ENCODE peak calls at places on chromosome 4, in nine cellular contexts. One of them, this sample, is unnamed.

GRCh38 chr4:173311368-173311767 is 22.8 kb downstream of the HMGB2 start:
- DNase-seq in HFF-Myc: no peak
- DNase-seq in midbrain: no peak
- DNase-seq in activated CD8-positive, alpha-beta memory T cell treated with anti-CD3 and anti-CD28 coated beads for 48 hours: no peak
- DNase-seq in tibial artery: no peak
- DNase-seq in ovary: no peak
- DNase-seq in HT1080: no peak
- DNase-seq in aorta: no peak
- DNase-seq in pulmonary artery endothelial cell: no peak
- DNase-seq in this sample: no peak

GRCh38 chr4:186196063-186196462 is 4.7 kb downstream of the CYP4V2 start:
- DNase-seq in activated CD8-positive, alpha-beta memory T cell treated with anti-CD3 and anti-CD28 coated beads for 48 hours: no peak
- DNase-seq in HFF-Myc: no peak
- DNase-seq in HT1080: no peak
- DNase-seq in tibial artery: no peak
- DNase-seq in pulmonary artery endothelial cell: no peak
- DNase-seq in midbrain: no peak
- DNase-seq in aorta: no peak
- DNase-seq in ovary: no peak
- DNase-seq in this sample: no peak

GRCh38 chr4:184110452-184110851 is 107.2 kb downstream of the ENPP6 start:
- DNase-seq in ovary: no peak
- DNase-seq in activated CD8-positive, alpha-beta memory T cell treated with anti-CD3 and anti-CD28 coated beads for 48 hours: no peak
- DNase-seq in tibial artery: no peak
- DNase-seq in midbrain: no peak
- DNase-seq in HFF-Myc: no peak
- DNase-seq in aorta: no peak
- DNase-seq in HT1080: no peak
- DNase-seq in pulmonary artery endothelial cell: no peak
- DNase-seq in this sample: no peak

GRCh38 chr4:7390906-7391636 is 43.7 kb downstream of the PSAPL1 start:
- DNase-seq in pulmonary artery endothelial cell: no peak
- DNase-seq in ovary: no peak
- DNase-seq in HFF-Myc: no peak
- DNase-seq in activated CD8-positive, alpha-beta memory T cell treated with anti-CD3 and anti-CD28 coated beads for 48 hours: no peak
- DNase-seq in tibial artery: no peak
- DNase-seq in midbrain: no peak
- DNase-seq in aorta: peak
- DNase-seq in HT1080: no peak
- DNase-seq in this sample: no peak

GRCh38 chr4:101967697-101968346 is 177.3 kb downstream of the BANK1 start:
- DNase-seq in HFF-Myc: no peak
- DNase-seq in HT1080: no peak
- DNase-seq in activated CD8-positive, alpha-beta memory T cell treated with anti-CD3 and anti-CD28 coated beads for 48 hours: no peak
- DNase-seq in pulmonary artery endothelial cell: no peak
- DNase-seq in aorta: no peak
- DNase-seq in midbrain: no peak
- DNase-seq in ovary: no peak
- DNase-seq in tibial artery: no peak
- DNase-seq in this sample: peak

GRCh38 chr4:18020671-18021469 is 685 bp downstream of the LCORL start:
- DNase-seq in midbrain: peak
- DNase-seq in activated CD8-positive, alpha-beta memory T cell treated with anti-CD3 and anti-CD28 coated beads for 48 hours: peak
- DNase-seq in HFF-Myc: peak
- DNase-seq in pulmonary artery endothelial cell: peak
- DNase-seq in aorta: peak
- DNase-seq in ovary: peak
- DNase-seq in tibial artery: peak
- DNase-seq in HT1080: peak
- DNase-seq in this sample: peak

GRCh38 chr4:86092684-86093083 is 267.2 kb downstream of the MAPK10 start:
- DNase-seq in ovary: no peak
- DNase-seq in pulmonary artery endothelial cell: no peak
- DNase-seq in HFF-Myc: no peak
- DNase-seq in midbrain: no peak
- DNase-seq in HT1080: peak
- DNase-seq in activated CD8-positive, alpha-beta memory T cell treated with anti-CD3 and anti-CD28 coated beads for 48 hours: no peak
- DNase-seq in tibial artery: no peak
- DNase-seq in aorta: no peak
- DNase-seq in this sample: peak

GRCh38 chr4:38665846-38666490 is 2.0 kb downstream of the KLF3 start:
- DNase-seq in pulmonary artery endothelial cell: no peak
- DNase-seq in HFF-Myc: no peak
- DNase-seq in tibial artery: no peak
- DNase-seq in aorta: no peak
- DNase-seq in HT1080: no peak
- DNase-seq in activated CD8-positive, alpha-beta memory T cell treated with anti-CD3 and anti-CD28 coated beads for 48 hours: no peak
- DNase-seq in ovary: no peak
- DNase-seq in midbrain: no peak
- DNase-seq in this sample: no peak

GRCh38 chr4:176729489-176729888 is 63.2 kb downstream of the VEGFC start:
- DNase-seq in tibial artery: no peak
- DNase-seq in HFF-Myc: no peak
- DNase-seq in HT1080: no peak
- DNase-seq in activated CD8-positive, alpha-beta memory T cell treated with anti-CD3 and anti-CD28 coated beads for 48 hours: no peak
- DNase-seq in pulmonary artery endothelial cell: no peak
- DNase-seq in midbrain: no peak
- DNase-seq in aorta: no peak
- DNase-seq in ovary: no peak
- DNase-seq in this sample: peak

GRCh38 chr4:76644831-76645485 is 209.9 kb downstream of the SHROOM3 start:
- DNase-seq in ovary: no peak
- DNase-seq in tibial artery: no peak
- DNase-seq in HT1080: no peak
- DNase-seq in aorta: no peak
- DNase-seq in HFF-Myc: no peak
- DNase-seq in midbrain: no peak
- DNase-seq in pulmonary artery endothelial cell: no peak
- DNase-seq in activated CD8-positive, alpha-beta memory T cell treated with anti-CD3 and anti-CD28 coated beads for 48 hours: no peak
- DNase-seq in this sample: no peak

GRCh38 chr4:122903766-122904165 is 18.6 kb downstream of the NUDT6 start:
- DNase-seq in ovary: no peak
- DNase-seq in tibial artery: no peak
- DNase-seq in HFF-Myc: no peak
- DNase-seq in activated CD8-positive, alpha-beta memory T cell treated with anti-CD3 and anti-CD28 coated beads for 48 hours: no peak
- DNase-seq in midbrain: no peak
- DNase-seq in aorta: no peak
- DNase-seq in HT1080: no peak
- DNase-seq in pulmonary artery endothelial cell: no peak
- DNase-seq in this sample: no peak

GRCh38 chr4:77073981-77074865 is 1.6 kb downstream of the CCNI start:
- DNase-seq in aorta: no peak
- DNase-seq in HT1080: no peak
- DNase-seq in activated CD8-positive, alpha-beta memory T cell treated with anti-CD3 and anti-CD28 coated beads for 48 hours: no peak
- DNase-seq in ovary: no peak
- DNase-seq in midbrain: peak
- DNase-seq in tibial artery: no peak
- DNase-seq in pulmonary artery endothelial cell: no peak
- DNase-seq in HFF-Myc: no peak
- DNase-seq in this sample: peak